ENCODE peak calls at places on chromosomes 11 and 22, in seven cellular contexts. One of them, this sample, is unnamed.

GRCh38 chr11:114821626-114822025 is 143.3 kb downstream of the NXPE2 start:
- DNase-seq in GM12878: no peak
- DNase-seq in mammary epithelial cell: peak
- DNase-seq in small intestine: no peak
- DNase-seq in substantia nigra: no peak
- DNase-seq in aorta: no peak
- DNase-seq in GM23248: peak
- DNase-seq in this sample: no peak

GRCh38 chr11:1162498-1163311 is 5.0 kb downstream of the MUC5AC start:
- DNase-seq in GM12878: no peak
- DNase-seq in mammary epithelial cell: no peak
- DNase-seq in small intestine: no peak
- DNase-seq in substantia nigra: no peak
- DNase-seq in aorta: peak
- DNase-seq in GM23248: no peak
- DNase-seq in this sample: no peak

GRCh38 chr11:76005746-76006145 is 190.7 kb downstream of the UVRAG start:
- DNase-seq in GM12878: no peak
- DNase-seq in mammary epithelial cell: no peak
- DNase-seq in small intestine: no peak
- DNase-seq in substantia nigra: no peak
- DNase-seq in aorta: no peak
- DNase-seq in GM23248: no peak
- DNase-seq in this sample: no peak

GRCh38 chr11:287821-288327 is 1.1 kb upstream of the PGGHG start:
- DNase-seq in GM12878: no peak
- DNase-seq in mammary epithelial cell: no peak
- DNase-seq in small intestine: peak
- DNase-seq in substantia nigra: no peak
- DNase-seq in aorta: peak
- DNase-seq in GM23248: no peak
- DNase-seq in this sample: peak

GRCh38 chr11:43927925-43928707 is 14.3 kb upstream of the C11orf96 start:
- DNase-seq in GM12878: no peak
- DNase-seq in mammary epithelial cell: no peak
- DNase-seq in small intestine: no peak
- DNase-seq in substantia nigra: no peak
- DNase-seq in aorta: no peak
- DNase-seq in GM23248: no peak
- DNase-seq in this sample: no peak

GRCh38 chr22:26949193-26949592 is 291.8 kb downstream of the MIAT start:
- DNase-seq in GM12878: no peak
- DNase-seq in mammary epithelial cell: peak
- DNase-seq in small intestine: no peak
- DNase-seq in substantia nigra: no peak
- DNase-seq in aorta: peak
- DNase-seq in GM23248: peak
- DNase-seq in this sample: peak

GRCh38 chr22:23233746-23234408 is 53.6 kb downstream of the BCR start:
- DNase-seq in GM12878: no peak
- DNase-seq in mammary epithelial cell: no peak
- DNase-seq in small intestine: no peak
- DNase-seq in substantia nigra: no peak
- DNase-seq in aorta: peak
- DNase-seq in GM23248: peak
- DNase-seq in this sample: no peak

GRCh38 chr11:109033627-109034340 is 368.9 kb downstream of the DDX10 start:
- DNase-seq in GM12878: no peak
- DNase-seq in mammary epithelial cell: peak
- DNase-seq in small intestine: no peak
- DNase-seq in substantia nigra: no peak
- DNase-seq in aorta: no peak
- DNase-seq in GM23248: peak
- DNase-seq in this sample: no peak

GRCh38 chr11:87368876-87369480 is 331.2 kb downstream of the TMEM135 start:
- DNase-seq in GM12878: no peak
- DNase-seq in mammary epithelial cell: peak
- DNase-seq in small intestine: no peak
- DNase-seq in substantia nigra: no peak
- DNase-seq in aorta: no peak
- DNase-seq in GM23248: peak
- DNase-seq in this sample: no peak

GRCh38 chr11:13682212-13682611 is 13.7 kb downstream of the FAR1 start:
- DNase-seq in GM12878: no peak
- DNase-seq in mammary epithelial cell: no peak
- DNase-seq in small intestine: no peak
- DNase-seq in substantia nigra: no peak
- DNase-seq in aorta: no peak
- DNase-seq in GM23248: no peak
- DNase-seq in this sample: no peak

GRCh38 chr11:1529286-1529685 is 42.7 kb upstream of the MOB2 start:
- DNase-seq in GM12878: no peak
- DNase-seq in mammary epithelial cell: no peak
- DNase-seq in small intestine: no peak
- DNase-seq in substantia nigra: no peak
- DNase-seq in aorta: no peak
- DNase-seq in GM23248: no peak
- DNase-seq in this sample: no peak

GRCh38 chr11:131914299-131914902 is 544.0 kb downstream of the NTM start:
- DNase-seq in GM12878: no peak
- DNase-seq in mammary epithelial cell: no peak
- DNase-seq in small intestine: no peak
- DNase-seq in substantia nigra: no peak
- DNase-seq in aorta: no peak
- DNase-seq in GM23248: peak
- DNase-seq in this sample: no peak

GRCh38 chr11:130465259-130465658 is 16.8 kb downstream of the ADAMTS15 start:
- DNase-seq in GM12878: no peak
- DNase-seq in mammary epithelial cell: no peak
- DNase-seq in small intestine: no peak
- DNase-seq in substantia nigra: no peak
- DNase-seq in aorta: no peak
- DNase-seq in GM23248: peak
- DNase-seq in this sample: no peak

GRCh38 chr11:115572551-115572950 is 68.3 kb upstream of the CADM1 start:
- DNase-seq in GM12878: no peak
- DNase-seq in mammary epithelial cell: no peak
- DNase-seq in small intestine: no peak
- DNase-seq in substantia nigra: no peak
- DNase-seq in aorta: no peak
- DNase-seq in GM23248: no peak
- DNase-seq in this sample: no peak

GRCh38 chr11:34198523-34198922 is 93.1 kb downstream of the NAT10 start:
- DNase-seq in GM12878: no peak
- DNase-seq in mammary epithelial cell: no peak
- DNase-seq in small intestine: peak
- DNase-seq in substantia nigra: no peak
- DNase-seq in aorta: no peak
- DNase-seq in GM23248: peak
- DNase-seq in this sample: no peak

GRCh38 chr11:35593143-35593542 is 25.1 kb upstream of the FJX1 start:
- DNase-seq in GM12878: no peak
- DNase-seq in mammary epithelial cell: peak
- DNase-seq in small intestine: no peak
- DNase-seq in substantia nigra: no peak
- DNase-seq in aorta: no peak
- DNase-seq in GM23248: peak
- DNase-seq in this sample: no peak

GRCh38 chr11:81874627-81875026 is 859.0 kb downstream of the FAM181B start:
- DNase-seq in GM12878: peak
- DNase-seq in mammary epithelial cell: no peak
- DNase-seq in small intestine: peak
- DNase-seq in substantia nigra: no peak
- DNase-seq in aorta: no peak
- DNase-seq in GM23248: no peak
- DNase-seq in this sample: peak

GRCh38 chr11:116603783-116604323 is 168.9 kb downstream of the BUD13 start:
- DNase-seq in GM12878: no peak
- DNase-seq in mammary epithelial cell: no peak
- DNase-seq in small intestine: no peak
- DNase-seq in substantia nigra: no peak
- DNase-seq in aorta: peak
- DNase-seq in GM23248: no peak
- DNase-seq in this sample: no peak

GRCh38 chr22:19648419-19648929 is 65.8 kb upstream of the SEPTIN5 start:
- DNase-seq in GM12878: no peak
- DNase-seq in mammary epithelial cell: no peak
- DNase-seq in small intestine: no peak
- DNase-seq in substantia nigra: no peak
- DNase-seq in aorta: no peak
- DNase-seq in GM23248: peak
- DNase-seq in this sample: no peak

GRCh38 chr11:31254411-31254810 is 115.1 kb downstream of the DCDC1 start:
- DNase-seq in GM12878: no peak
- DNase-seq in mammary epithelial cell: peak
- DNase-seq in small intestine: no peak
- DNase-seq in substantia nigra: no peak
- DNase-seq in aorta: no peak
- DNase-seq in GM23248: peak
- DNase-seq in this sample: no peak

GRCh38 chr11:116507016-116507415 is 265.8 kb downstream of the BUD13 start:
- DNase-seq in GM12878: no peak
- DNase-seq in mammary epithelial cell: no peak
- DNase-seq in small intestine: no peak
- DNase-seq in substantia nigra: no peak
- DNase-seq in aorta: no peak
- DNase-seq in GM23248: no peak
- DNase-seq in this sample: no peak

GRCh38 chr11:110374921-110375320 is 54.8 kb upstream of the FDX1 start:
- DNase-seq in GM12878: no peak
- DNase-seq in mammary epithelial cell: no peak
- DNase-seq in small intestine: no peak
- DNase-seq in substantia nigra: no peak
- DNase-seq in aorta: no peak
- DNase-seq in GM23248: peak
- DNase-seq in this sample: no peak

GRCh38 chr11:118074785-118075184 is 2.1 kb upstream of the TMPRSS4 start:
- DNase-seq in GM12878: no peak
- DNase-seq in mammary epithelial cell: peak
- DNase-seq in small intestine: peak
- DNase-seq in substantia nigra: no peak
- DNase-seq in aorta: peak
- DNase-seq in GM23248: no peak
- DNase-seq in this sample: no peak

GRCh38 chr11:126646701-126647209 is 291.3 kb downstream of the ST3GAL4 start:
- DNase-seq in GM12878: no peak
- DNase-seq in mammary epithelial cell: peak
- DNase-seq in small intestine: no peak
- DNase-seq in substantia nigra: no peak
- DNase-seq in aorta: no peak
- DNase-seq in GM23248: peak
- DNase-seq in this sample: no peak

GRCh38 chr11:116478676-116479075 is 294.1 kb downstream of the BUD13 start:
- DNase-seq in GM12878: no peak
- DNase-seq in mammary epithelial cell: no peak
- DNase-seq in small intestine: no peak
- DNase-seq in substantia nigra: no peak
- DNase-seq in aorta: no peak
- DNase-seq in GM23248: no peak
- DNase-seq in this sample: no peak

GRCh38 chr22:20464096-20464614 is 26.5 kb upstream of the SCARF2 start:
- DNase-seq in GM12878: no peak
- DNase-seq in mammary epithelial cell: no peak
- DNase-seq in small intestine: peak
- DNase-seq in substantia nigra: no peak
- DNase-seq in aorta: peak
- DNase-seq in GM23248: no peak
- DNase-seq in this sample: peak

GRCh38 chr11:25711008-25711407 is 620.9 kb upstream of the ANO3 start:
- DNase-seq in GM12878: no peak
- DNase-seq in mammary epithelial cell: no peak
- DNase-seq in small intestine: no peak
- DNase-seq in substantia nigra: no peak
- DNase-seq in aorta: no peak
- DNase-seq in GM23248: no peak
- DNase-seq in this sample: no peak

GRCh38 chr11:12087075-12087775 is 23.2 kb upstream of the MICAL2 start:
- DNase-seq in GM12878: no peak
- DNase-seq in mammary epithelial cell: peak
- DNase-seq in small intestine: peak
- DNase-seq in substantia nigra: no peak
- DNase-seq in aorta: peak
- DNase-seq in GM23248: peak
- DNase-seq in this sample: peak

GRCh38 chr11:72012897-72013721 is 14.4 kb downstream of the IL18BP start:
- DNase-seq in GM12878: no peak
- DNase-seq in mammary epithelial cell: peak
- DNase-seq in small intestine: peak
- DNase-seq in substantia nigra: no peak
- DNase-seq in aorta: peak
- DNase-seq in GM23248: peak
- DNase-seq in this sample: no peak
- H3K27ac ChIP-seq in GM12878: no peak
- H3K27ac ChIP-seq in mammary epithelial cell: no peak
- H3K27ac ChIP-seq in small intestine: no peak
- H3K27ac ChIP-seq in substantia nigra: peak
- H3K27ac ChIP-seq in aorta: no peak
- H3K27ac ChIP-seq in GM23248: peak
- H3K27ac ChIP-seq in this sample: no peak

GRCh38 chr22:46563381-46564083 is 26.1 kb upstream of the CELSR1 start:
- DNase-seq in GM12878: no peak
- DNase-seq in mammary epithelial cell: peak
- DNase-seq in small intestine: peak
- DNase-seq in substantia nigra: no peak
- DNase-seq in aorta: peak
- DNase-seq in GM23248: peak
- DNase-seq in this sample: peak
- H3K27ac ChIP-seq in GM12878: peak
- H3K27ac ChIP-seq in mammary epithelial cell: no peak
- H3K27ac ChIP-seq in small intestine: peak
- H3K27ac ChIP-seq in substantia nigra: no peak
- H3K27ac ChIP-seq in aorta: no peak
- H3K27ac ChIP-seq in GM23248: no peak
- H3K27ac ChIP-seq in this sample: no peak

GRCh38 chr11:101944896-101945295 is 28.6 kb upstream of the ANGPTL5 start:
- DNase-seq in GM12878: no peak
- DNase-seq in mammary epithelial cell: no peak
- DNase-seq in small intestine: peak
- DNase-seq in substantia nigra: no peak
- DNase-seq in aorta: no peak
- DNase-seq in GM23248: no peak
- DNase-seq in this sample: no peak
- H3K27ac ChIP-seq in GM12878: no peak
- H3K27ac ChIP-seq in mammary epithelial cell: no peak
- H3K27ac ChIP-seq in small intestine: no peak
- H3K27ac ChIP-seq in substantia nigra: no peak
- H3K27ac ChIP-seq in aorta: no peak
- H3K27ac ChIP-seq in GM23248: no peak
- H3K27ac ChIP-seq in this sample: no peak

DNA sequence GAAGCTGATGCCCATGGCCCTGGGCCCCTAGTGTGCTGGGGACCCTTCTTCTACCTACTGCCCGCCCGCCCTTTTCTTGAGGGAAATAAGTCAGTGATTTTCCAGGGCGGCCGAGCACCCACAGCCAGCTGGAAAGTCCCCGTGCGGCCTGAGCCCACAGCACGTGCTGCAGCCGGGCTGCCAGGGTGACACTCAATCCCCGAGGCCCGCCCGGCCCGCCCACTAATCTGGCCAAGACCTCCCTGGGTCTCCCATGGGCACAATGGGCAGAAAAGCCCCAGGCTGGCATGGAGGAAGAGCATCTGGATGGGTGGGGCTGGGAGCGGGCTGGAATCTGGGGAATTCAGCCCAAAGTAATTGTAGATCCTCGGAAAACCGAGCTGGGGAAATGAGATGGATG is 24.8 kb downstream of the WNT7B start:
- DNase-seq in GM12878: no peak
- DNase-seq in mammary epithelial cell: no peak
- DNase-seq in small intestine: no peak
- DNase-seq in substantia nigra: no peak
- DNase-seq in aorta: no peak
- DNase-seq in GM23248: no peak
- DNase-seq in this sample: no peak
- H3K27ac ChIP-seq in GM12878: no peak
- H3K27ac ChIP-seq in mammary epithelial cell: no peak
- H3K27ac ChIP-seq in small intestine: no peak
- H3K27ac ChIP-seq in substantia nigra: no peak
- H3K27ac ChIP-seq in aorta: no peak
- H3K27ac ChIP-seq in GM23248: no peak
- H3K27ac ChIP-seq in this sample: no peak

This sample was measured in CD4-positive, alpha-beta memory T cell.